ENCODE peak calls at places on chromosomes 12 and 14, in nine cellular contexts. One of them, this sample, is unnamed.

GRCh38 chr12:131989021-131989420 is 39.3 kb downstream of the EP400 start:
- DNase-seq in left ventricle myocardium inferior: no peak
- DNase-seq in neural crest cell: no peak
- DNase-seq in brain microvascular endothelial cell: no peak
- DNase-seq in cardiac fibroblast: no peak
- DNase-seq in adrenal gland: no peak
- DNase-seq in Peyer's patch: no peak
- DNase-seq in GM12865: no peak
- DNase-seq in psoas muscle: no peak
- DNase-seq in this sample: no peak

GRCh38 chr12:128644664-128645296 is 179.0 kb downstream of the SLC15A4 start:
- DNase-seq in left ventricle myocardium inferior: no peak
- DNase-seq in neural crest cell: peak; percentile 19
- DNase-seq in brain microvascular endothelial cell: no peak
- DNase-seq in cardiac fibroblast: no peak
- DNase-seq in adrenal gland: peak; percentile 9
- DNase-seq in Peyer's patch: peak; percentile 32
- DNase-seq in GM12865: peak; percentile 64
- DNase-seq in psoas muscle: no peak
- DNase-seq in this sample: no peak

GRCh38 chr14:70641548-70642312 is at the start of gene TTC9:
- DNase-seq in left ventricle myocardium inferior: peak; percentile 30
- DNase-seq in neural crest cell: peak; percentile 26
- DNase-seq in brain microvascular endothelial cell: no peak
- DNase-seq in cardiac fibroblast: no peak
- DNase-seq in adrenal gland: peak; percentile 22
- DNase-seq in Peyer's patch: no peak
- DNase-seq in GM12865: no peak
- DNase-seq in psoas muscle: peak; percentile 41
- DNase-seq in this sample: no peak

GRCh38 chr12:107864235-107864634 is 89.7 kb downstream of the ASCL4 start:
- DNase-seq in left ventricle myocardium inferior: no peak
- DNase-seq in neural crest cell: no peak
- DNase-seq in brain microvascular endothelial cell: no peak
- DNase-seq in cardiac fibroblast: no peak
- DNase-seq in adrenal gland: no peak
- DNase-seq in Peyer's patch: no peak
- DNase-seq in GM12865: no peak
- DNase-seq in psoas muscle: no peak
- DNase-seq in this sample: no peak

GRCh38 chr12:5040368-5040767 is 3.3 kb upstream of the KCNA5 start:
- DNase-seq in left ventricle myocardium inferior: no peak
- DNase-seq in neural crest cell: no peak
- DNase-seq in brain microvascular endothelial cell: no peak
- DNase-seq in cardiac fibroblast: no peak
- DNase-seq in adrenal gland: no peak
- DNase-seq in Peyer's patch: no peak
- DNase-seq in GM12865: no peak
- DNase-seq in psoas muscle: no peak
- DNase-seq in this sample: no peak

GRCh38 chr12:121318121-121318520 is 21.6 kb upstream of the CAMKK2 start:
- DNase-seq in left ventricle myocardium inferior: no peak
- DNase-seq in neural crest cell: no peak
- DNase-seq in brain microvascular endothelial cell: no peak
- DNase-seq in cardiac fibroblast: no peak
- DNase-seq in adrenal gland: no peak
- DNase-seq in Peyer's patch: no peak
- DNase-seq in GM12865: no peak
- DNase-seq in psoas muscle: no peak
- DNase-seq in this sample: no peak

GRCh38 chr14:59303216-59303615 is 114.7 kb downstream of the DAAM1 start:
- DNase-seq in left ventricle myocardium inferior: no peak
- DNase-seq in neural crest cell: no peak
- DNase-seq in brain microvascular endothelial cell: peak; percentile 60
- DNase-seq in cardiac fibroblast: peak; percentile 90
- DNase-seq in adrenal gland: no peak
- DNase-seq in Peyer's patch: no peak
- DNase-seq in GM12865: no peak
- DNase-seq in psoas muscle: no peak
- DNase-seq in this sample: no peak

GRCh38 chr14:101250948-101251811 is 310.1 kb upstream of the DIO3 start:
- DNase-seq in left ventricle myocardium inferior: no peak
- DNase-seq in neural crest cell: no peak
- DNase-seq in brain microvascular endothelial cell: no peak
- DNase-seq in cardiac fibroblast: no peak
- DNase-seq in adrenal gland: no peak
- DNase-seq in Peyer's patch: no peak
- DNase-seq in GM12865: no peak
- DNase-seq in psoas muscle: no peak
- DNase-seq in this sample: no peak

GRCh38 chr12:52087961-52088820 is 8.7 kb downstream of the SMIM41 start:
- DNase-seq in left ventricle myocardium inferior: no peak
- DNase-seq in neural crest cell: no peak
- DNase-seq in brain microvascular endothelial cell: no peak
- DNase-seq in cardiac fibroblast: no peak
- DNase-seq in adrenal gland: no peak
- DNase-seq in Peyer's patch: peak; percentile 65
- DNase-seq in GM12865: peak; percentile 71
- DNase-seq in psoas muscle: no peak
- DNase-seq in this sample: no peak

GRCh38 chr14:31945074-31945613 is 132.0 kb upstream of the ARHGAP5 start:
- DNase-seq in left ventricle myocardium inferior: no peak
- DNase-seq in neural crest cell: no peak
- DNase-seq in brain microvascular endothelial cell: no peak
- DNase-seq in cardiac fibroblast: no peak
- DNase-seq in adrenal gland: no peak
- DNase-seq in Peyer's patch: peak; percentile 40
- DNase-seq in GM12865: peak; percentile 33
- DNase-seq in psoas muscle: no peak
- DNase-seq in this sample: no peak

GRCh38 chr12:76519538-76519937 is 40.0 kb downstream of the OSBPL8 start:
- DNase-seq in left ventricle myocardium inferior: no peak
- DNase-seq in neural crest cell: no peak
- DNase-seq in brain microvascular endothelial cell: peak; percentile 87
- DNase-seq in cardiac fibroblast: peak; percentile 92
- DNase-seq in adrenal gland: no peak
- DNase-seq in Peyer's patch: peak; percentile 18
- DNase-seq in GM12865: peak; percentile 1
- DNase-seq in psoas muscle: no peak
- DNase-seq in this sample: no peak

GRCh38 chr12:2264622-2265306 is 212.0 kb downstream of the CACNA1C start:
- DNase-seq in left ventricle myocardium inferior: no peak
- DNase-seq in neural crest cell: no peak
- DNase-seq in brain microvascular endothelial cell: peak; percentile 92
- DNase-seq in cardiac fibroblast: peak; percentile 96
- DNase-seq in adrenal gland: no peak
- DNase-seq in Peyer's patch: no peak
- DNase-seq in GM12865: no peak
- DNase-seq in psoas muscle: peak; percentile 67
- DNase-seq in this sample: no peak

DNA sequence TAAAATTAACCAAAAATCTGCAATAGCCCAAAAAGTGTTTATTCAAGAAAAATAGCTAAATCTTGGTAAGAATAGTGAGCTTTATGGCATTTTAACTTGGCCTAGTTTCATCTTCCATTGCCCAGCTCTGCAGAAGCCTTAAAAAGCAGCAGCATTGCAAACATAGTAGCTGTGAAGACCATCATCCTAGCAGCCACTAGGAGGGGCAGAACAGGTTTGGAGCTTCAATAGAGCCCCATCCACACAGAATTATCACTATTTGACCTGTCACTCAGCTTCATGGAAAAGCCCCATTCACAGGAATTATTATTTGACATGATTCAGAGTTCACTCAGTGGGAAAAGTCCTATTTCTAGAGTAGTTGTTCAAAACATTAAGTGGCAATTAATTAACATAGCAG is 7.3 kb downstream of the CLEC14A start:
- DNase-seq in left ventricle myocardium inferior: no peak
- DNase-seq in neural crest cell: no peak
- DNase-seq in brain microvascular endothelial cell: no peak
- DNase-seq in cardiac fibroblast: no peak
- DNase-seq in adrenal gland: no peak
- DNase-seq in Peyer's patch: no peak
- DNase-seq in GM12865: no peak
- DNase-seq in psoas muscle: no peak
- DNase-seq in this sample: no peak
- TF ChIP-seq CTCF in left ventricle myocardium inferior: peak; percentile 32
- TF ChIP-seq CTCF in neural crest cell: peak; percentile 32
- TF ChIP-seq CTCF in brain microvascular endothelial cell: peak; percentile 40
- TF ChIP-seq CTCF in cardiac fibroblast: peak; percentile 32
- TF ChIP-seq CTCF in adrenal gland: no peak
- TF ChIP-seq CTCF in Peyer's patch: no peak
- TF ChIP-seq CTCF in GM12865: no peak
- TF ChIP-seq CTCF in psoas muscle: no peak
- TF ChIP-seq CTCF in this sample: no peak

DNA sequence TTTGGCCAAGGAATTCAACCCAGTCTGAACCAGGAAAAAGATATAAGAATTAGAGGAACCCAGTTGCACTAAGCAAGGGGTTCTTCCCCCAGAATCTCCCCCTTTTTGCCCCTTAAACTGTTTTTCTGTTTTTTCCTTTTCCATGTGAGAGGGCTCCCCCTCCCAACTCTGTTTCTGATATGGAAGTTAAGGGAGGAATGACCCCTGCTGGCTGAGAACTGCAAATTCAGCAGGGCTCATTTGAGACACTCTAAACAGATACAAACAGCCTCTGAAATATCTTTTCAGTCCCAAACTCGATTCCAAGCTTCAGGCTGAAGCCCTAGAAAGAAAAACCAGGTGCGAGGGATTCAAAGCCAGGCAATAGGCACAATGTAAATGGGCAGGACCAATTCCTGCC is 132.7 kb downstream of the SLC41A2 start:
- DNase-seq in left ventricle myocardium inferior: no peak
- DNase-seq in neural crest cell: no peak
- DNase-seq in brain microvascular endothelial cell: peak; percentile 24
- DNase-seq in cardiac fibroblast: peak; percentile 58
- DNase-seq in adrenal gland: no peak
- DNase-seq in Peyer's patch: no peak
- DNase-seq in GM12865: peak; percentile 9
- DNase-seq in psoas muscle: no peak
- DNase-seq in this sample: no peak
- TF ChIP-seq CTCF in left ventricle myocardium inferior: no peak
- TF ChIP-seq CTCF in neural crest cell: peak; percentile 52
- TF ChIP-seq CTCF in brain microvascular endothelial cell: peak; percentile 58
- TF ChIP-seq CTCF in cardiac fibroblast: peak; percentile 60
- TF ChIP-seq CTCF in adrenal gland: no peak
- TF ChIP-seq CTCF in Peyer's patch: no peak
- TF ChIP-seq CTCF in GM12865: peak; percentile 9
- TF ChIP-seq CTCF in psoas muscle: no peak
- TF ChIP-seq CTCF in this sample: peak; percentile 65

GRCh38 chr14:106037380-106037779 is 511.0 kb downstream of the TMEM121 start:
- DNase-seq in left ventricle myocardium inferior: no peak
- DNase-seq in neural crest cell: no peak
- DNase-seq in brain microvascular endothelial cell: no peak
- DNase-seq in cardiac fibroblast: no peak
- DNase-seq in adrenal gland: no peak
- DNase-seq in Peyer's patch: no peak
- DNase-seq in GM12865: no peak
- DNase-seq in psoas muscle: no peak
- DNase-seq in this sample: no peak

GRCh38 chr14:106044515-106044914 is 518.1 kb downstream of the TMEM121 start:
- DNase-seq in left ventricle myocardium inferior: no peak
- DNase-seq in neural crest cell: no peak
- DNase-seq in brain microvascular endothelial cell: no peak
- DNase-seq in cardiac fibroblast: no peak
- DNase-seq in adrenal gland: no peak
- DNase-seq in Peyer's patch: no peak
- DNase-seq in GM12865: peak; percentile 26
- DNase-seq in psoas muscle: no peak
- DNase-seq in this sample: no peak

GRCh38 chr14:106044949-106045596 is 518.7 kb downstream of the TMEM121 start:
- DNase-seq in left ventricle myocardium inferior: no peak
- DNase-seq in neural crest cell: no peak
- DNase-seq in brain microvascular endothelial cell: no peak
- DNase-seq in cardiac fibroblast: peak; percentile 15
- DNase-seq in adrenal gland: peak; percentile 29
- DNase-seq in Peyer's patch: peak; percentile 81
- DNase-seq in GM12865: peak; percentile 87
- DNase-seq in psoas muscle: peak; percentile 18
- DNase-seq in this sample: no peak

GRCh38 chr14:106039400-106039799 is 513.0 kb downstream of the TMEM121 start:
- DNase-seq in left ventricle myocardium inferior: no peak
- DNase-seq in neural crest cell: no peak
- DNase-seq in brain microvascular endothelial cell: no peak
- DNase-seq in cardiac fibroblast: no peak
- DNase-seq in adrenal gland: no peak
- DNase-seq in Peyer's patch: peak; percentile 65
- DNase-seq in GM12865: peak; percentile 48
- DNase-seq in psoas muscle: no peak
- DNase-seq in this sample: no peak
- TF ChIP-seq CTCF in left ventricle myocardium inferior: no peak
- TF ChIP-seq CTCF in neural crest cell: no peak
- TF ChIP-seq CTCF in brain microvascular endothelial cell: no peak
- TF ChIP-seq CTCF in cardiac fibroblast: no peak
- TF ChIP-seq CTCF in adrenal gland: no peak
- TF ChIP-seq CTCF in Peyer's patch: peak; percentile 11
- TF ChIP-seq CTCF in GM12865: peak; percentile 49
- TF ChIP-seq CTCF in psoas muscle: no peak
- TF ChIP-seq CTCF in this sample: no peak

DNA sequence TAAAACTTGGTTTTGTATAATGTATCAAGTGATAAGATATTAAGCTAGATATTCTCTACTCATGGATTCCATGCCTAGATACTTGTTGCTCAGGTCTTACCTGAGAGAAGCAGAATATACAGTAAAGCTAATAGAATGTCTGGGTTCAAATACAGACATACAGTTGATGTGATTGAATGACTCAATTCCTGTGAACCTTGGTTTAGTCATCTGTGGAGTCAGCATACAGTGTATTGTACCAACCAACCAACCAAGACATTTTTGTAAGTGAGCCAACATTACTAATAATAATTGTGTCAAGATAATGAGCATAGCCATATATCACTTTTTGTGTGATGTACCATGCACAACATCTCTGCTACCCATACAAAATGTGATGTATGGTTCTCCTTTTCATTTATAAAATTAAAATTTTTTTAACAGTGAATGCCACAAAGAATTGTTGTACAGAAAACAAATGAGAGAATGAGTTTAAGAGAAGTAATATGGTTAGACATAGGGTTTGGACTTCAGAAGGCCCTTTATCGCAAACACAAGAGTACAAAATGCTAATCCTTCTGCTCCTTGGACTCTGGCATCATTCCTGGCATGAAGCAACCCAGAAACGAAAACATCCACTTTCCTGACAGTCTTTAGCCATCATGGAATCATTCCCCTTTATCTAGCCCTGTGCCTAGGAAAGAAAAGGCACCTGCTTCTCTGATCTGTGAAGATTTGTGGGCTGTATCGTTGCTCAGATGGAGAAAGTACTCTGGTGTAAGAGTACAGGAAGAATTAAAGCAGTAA is 977.2 kb upstream of the USP15 start:
- DNase-seq in left ventricle myocardium inferior: no peak
- DNase-seq in neural crest cell: no peak
- DNase-seq in brain microvascular endothelial cell: peak; percentile 44
- DNase-seq in cardiac fibroblast: no peak
- DNase-seq in adrenal gland: no peak
- DNase-seq in Peyer's patch: no peak
- DNase-seq in GM12865: no peak
- DNase-seq in psoas muscle: no peak
- DNase-seq in this sample: no peak
- TF ChIP-seq CTCF in left ventricle myocardium inferior: no peak
- TF ChIP-seq CTCF in neural crest cell: no peak
- TF ChIP-seq CTCF in brain microvascular endothelial cell: no peak
- TF ChIP-seq CTCF in cardiac fibroblast: no peak
- TF ChIP-seq CTCF in adrenal gland: no peak
- TF ChIP-seq CTCF in Peyer's patch: no peak
- TF ChIP-seq CTCF in GM12865: no peak
- TF ChIP-seq CTCF in psoas muscle: no peak
- TF ChIP-seq CTCF in this sample: no peak

This sample was measured in chondrocyte.